ENCODE peak calls at places on chromosomes 4 and X, in ten cellular contexts. X, O, S, Z, F, H, W, A, B and V are unnamed samples.

GRCh38 chr4:766152-766515 is 59.8 kb downstream of the CPLX1 start:
- DNase-seq in X (no peak), O (no peak), S (peak), Z (no peak), F (no peak), H (no peak), W (no peak), A (no peak), B (peak), V (no peak)

GRCh38 chrX:129566081-129566480 is 26.0 kb downstream of the OCRL start:
- DNase-seq in X (no peak), O (no peak), S (peak), Z (no peak), F (no peak), H (no peak), W (no peak), A (no peak), B (no peak), V (no peak)

GRCh38 chr4:8472689-8473197 is 32.2 kb downstream of the TRMT44 start:
- DNase-seq in X (peak), O (peak), S (peak), Z (no peak), F (no peak), H (no peak), W (no peak), A (no peak), B (no peak), V (no peak)

GRCh38 chr4:157751631-157752030 is 421.2 kb downstream of the GASK1B start:
- DNase-seq in X (no peak), O (no peak), S (no peak), Z (no peak), F (no peak), H (no peak), W (no peak), A (no peak), B (no peak), V (no peak)

GRCh38 chr4:136009258-136009832 is 1522.9 kb downstream of the PCDH18 start:
- DNase-seq in X (no peak), O (no peak), S (no peak), Z (no peak), F (no peak), H (no peak), W (no peak), A (no peak), B (no peak), V (no peak)

GRCh38 chr4:124061413-124061812 is 651.1 kb downstream of the ANKRD50 start:
- DNase-seq in X (no peak), O (no peak), S (peak), Z (no peak), F (no peak), H (no peak), W (no peak), A (no peak), B (no peak), V (no peak)

GRCh38 chr4:87007345-87008181 is 72.8 kb downstream of the AFF1 start:
- DNase-seq in X (no peak), O (peak), S (peak), Z (peak), F (no peak), H (peak), W (peak), A (no peak), B (no peak), V (peak)

GRCh38 chr4:83860200-83860599 is 324.3 kb downstream of the GPAT3 start:
- DNase-seq in X (no peak), O (no peak), S (no peak), Z (no peak), F (no peak), H (no peak), W (no peak), A (no peak), B (no peak), V (no peak)

GRCh38 chrX:48823029-48823428 is 3.3 kb upstream of the ERAS start:
- DNase-seq in X (no peak), O (no peak), S (no peak), Z (no peak), F (no peak), H (no peak), W (no peak), A (no peak), B (no peak), V (no peak)

GRCh38 chr4:140811429-140811828 is 55.2 kb upstream of the TBC1D9 start:
- DNase-seq in X (no peak), O (no peak), S (no peak), Z (no peak), F (no peak), H (no peak), W (no peak), A (no peak), B (no peak), V (no peak)

GRCh38 chr4:152935138-152935537 is 985 bp upstream of the FHDC1 start:
- DNase-seq in X (no peak), O (peak), S (no peak), Z (peak), F (peak), H (no peak), W (no peak), A (peak), B (peak), V (peak)

GRCh38 chrX:10110316-10110932 is 46.4 kb upstream of the CLCN4 start:
- DNase-seq in X (no peak), O (no peak), S (no peak), Z (no peak), F (no peak), H (no peak), W (no peak), A (no peak), B (no peak), V (peak)

GRCh38 chr4:140395668-140396067 is 22.2 kb downstream of the SCOC start:
- DNase-seq in X (no peak), O (no peak), S (no peak), Z (no peak), F (no peak), H (no peak), W (no peak), A (no peak), B (no peak), V (no peak)

GRCh38 chrX:110853610-110854009 is 58.0 kb upstream of the CHRDL1 start:
- DNase-seq in X (no peak), O (no peak), S (peak), Z (no peak), F (no peak), H (no peak), W (peak), A (no peak), B (peak), V (peak)

GRCh38 chrX:111244238-111244750 is 26.0 kb downstream of the CAPN6 start:
- DNase-seq in X (no peak), O (no peak), S (peak), Z (no peak), F (peak), H (no peak), W (no peak), A (no peak), B (peak), V (no peak)

GRCh38 chrX:133660356-133660755 is 245.1 kb upstream of the GPC4 start:
- DNase-seq in X (no peak), O (no peak), S (peak), Z (no peak), F (no peak), H (no peak), W (no peak), A (no peak), B (no peak), V (no peak)

GRCh38 chr4:94758141-94758699 is 465 bp downstream of the BMPR1B start:
- DNase-seq in X (no peak), O (no peak), S (peak), Z (no peak), F (peak), H (peak), W (no peak), A (peak), B (peak), V (peak)

GRCh38 chrX:39427492-39428289 is 626.4 kb downstream of the MID1IP1 start:
- DNase-seq in X (no peak), O (no peak), S (peak), Z (no peak), F (no peak), H (no peak), W (no peak), A (no peak), B (peak), V (peak)

GRCh38 chr4:87092389-87093141 is 127.9 kb downstream of the KLHL8 start:
- DNase-seq in X (peak), O (peak), S (peak), Z (peak), F (no peak), H (no peak), W (peak), A (peak), B (peak), V (no peak)

GRCh38 chrX:51182545-51182944 is 150.1 kb upstream of the NUDT10 start:
- DNase-seq in X (no peak), O (no peak), S (no peak), Z (no peak), F (no peak), H (no peak), W (no peak), A (no peak), B (peak), V (no peak)

GRCh38 chr4:99578679-99579078 is 4.1 kb downstream of the MTTP start:
- DNase-seq in X (no peak), O (no peak), S (no peak), Z (no peak), F (no peak), H (no peak), W (no peak), A (no peak), B (no peak), V (no peak)

GRCh38 chrX:45196701-45197100 is 4.0 kb downstream of the DIPK2B start:
- DNase-seq in X (no peak), O (no peak), S (peak), Z (no peak), F (no peak), H (no peak), W (no peak), A (no peak), B (no peak), V (no peak)
- TF ChIP-seq CTCF in X (no peak), O (no peak), S (no peak), Z (no peak), F (no peak), H (no peak), W (no peak), A (no peak), B (no peak), V (no peak)

DNA sequence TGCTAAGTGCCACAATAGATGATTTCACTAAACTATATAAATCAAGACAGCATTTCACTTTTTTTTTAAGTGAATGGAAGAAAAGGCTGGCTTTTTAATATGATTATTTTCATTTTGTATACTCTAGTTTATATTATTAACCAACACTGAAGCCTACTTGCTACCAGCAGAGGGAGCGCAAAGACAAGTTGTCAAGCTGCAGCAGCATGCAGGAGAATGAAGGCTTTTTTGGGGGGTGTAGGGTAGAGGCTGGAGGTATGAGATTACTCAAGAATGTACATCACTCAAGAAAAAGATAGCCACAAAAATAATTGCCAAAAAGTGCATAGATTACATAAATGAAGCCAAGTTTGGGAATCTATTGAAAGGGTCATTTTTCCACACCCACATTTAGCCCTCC is 519.5 kb downstream of the FGF13 start:
- DNase-seq in X (no peak), O (no peak), S (peak), Z (no peak), F (peak), H (no peak), W (peak), A (no peak), B (peak), V (peak)
- TF ChIP-seq CTCF in X (peak), O (no peak), S (peak), Z (no peak), F (peak), H (no peak), W (no peak), A (no peak), B (peak), V (no peak)

DNA sequence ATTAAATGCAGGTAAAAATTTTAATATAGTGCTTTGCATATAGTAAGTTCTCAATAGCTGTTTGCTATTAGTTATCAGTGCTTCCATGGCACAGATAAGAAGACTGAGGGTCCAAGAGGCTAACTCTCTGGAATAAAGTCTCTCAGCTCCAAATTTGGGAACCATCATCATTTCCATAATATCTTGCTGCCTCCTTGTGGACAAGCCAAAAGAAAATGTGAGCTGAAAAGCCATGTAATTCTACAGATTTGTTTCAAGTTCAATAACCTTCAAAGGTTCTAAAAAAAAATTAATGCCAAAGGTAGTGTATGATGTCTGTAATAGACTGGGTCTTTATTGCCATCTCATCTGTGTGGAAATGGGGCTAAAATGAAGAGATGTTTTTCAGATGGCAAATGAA is 136.9 kb upstream of the VCX start:
- DNase-seq in X (no peak), O (no peak), S (no peak), Z (no peak), F (no peak), H (no peak), W (no peak), A (no peak), B (peak), V (no peak)
- TF ChIP-seq CTCF in X (no peak), O (no peak), S (no peak), Z (no peak), F (peak), H (peak), W (no peak), A (no peak), B (no peak), V (no peak)

GRCh38 chr4:147513952-147514351 is 33.1 kb downstream of the EDNRA start:
- DNase-seq in X (no peak), O (no peak), S (no peak), Z (no peak), F (no peak), H (no peak), W (no peak), A (no peak), B (no peak), V (no peak)
- TF ChIP-seq CTCF in X (no peak), O (no peak), S (no peak), Z (no peak), F (no peak), H (no peak), W (no peak), A (no peak), B (no peak), V (no peak)

GRCh38 chrX:17525762-17526555 is 151.0 kb downstream of the NHS start:
- DNase-seq in X (no peak), O (no peak), S (peak), Z (no peak), F (no peak), H (no peak), W (no peak), A (no peak), B (no peak), V (no peak)
- TF ChIP-seq CTCF in X (no peak), O (no peak), S (no peak), Z (no peak), F (no peak), H (no peak), W (no peak), A (no peak), B (no peak), V (no peak)

DNA sequence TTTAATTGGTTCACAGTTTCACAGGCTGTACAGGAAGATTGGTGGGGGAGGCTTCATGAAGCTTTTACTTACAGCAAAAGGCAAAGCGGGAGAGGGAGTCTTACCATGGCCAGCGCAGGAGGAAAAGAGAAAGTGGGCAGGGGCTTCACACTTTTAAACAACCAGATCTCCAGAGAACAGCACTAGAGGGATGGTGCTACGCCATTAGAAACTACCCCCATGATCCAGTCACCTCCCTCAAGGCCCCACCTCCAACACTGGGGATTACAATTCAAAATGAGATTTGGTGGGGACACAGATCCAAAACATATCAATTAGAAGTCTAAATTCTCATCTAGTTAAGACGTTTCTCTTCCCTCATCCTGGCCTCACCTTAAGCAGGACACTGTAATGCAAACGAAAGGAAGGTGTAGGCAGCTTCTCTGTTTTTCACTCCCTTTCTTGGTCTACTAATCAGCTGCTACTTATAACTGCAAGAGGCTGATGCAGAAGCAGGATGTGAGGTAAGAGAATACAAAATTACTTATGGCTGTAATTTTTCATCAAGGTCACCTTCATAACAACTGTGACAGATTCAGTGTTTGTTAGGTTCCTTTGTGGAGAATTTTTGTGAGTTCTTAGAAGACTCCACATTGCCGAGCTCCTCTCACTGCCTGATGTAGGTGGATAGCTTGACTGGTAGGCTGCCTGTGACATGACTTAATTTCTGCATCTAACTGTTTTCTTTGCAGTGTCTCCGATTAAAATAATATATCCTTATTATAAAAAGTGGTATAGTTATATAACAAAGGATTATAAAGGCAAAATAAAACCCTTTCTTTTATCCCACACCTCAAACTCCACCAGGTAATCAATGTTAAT is 255.1 kb downstream of the IL15 start:
- DNase-seq in X (no peak), O (no peak), S (no peak), Z (no peak), F (no peak), H (no peak), W (no peak), A (no peak), B (no peak), V (no peak)
- TF ChIP-seq CTCF in X (no peak), O (no peak), S (no peak), Z (no peak), F (no peak), H (no peak), W (no peak), A (no peak), B (no peak), V (no peak)